ENCODE peak calls at places on chromosomes 4 and X, in five cellular contexts. One of them, this sample, is unnamed.

GRCh38 chr4:22987861-22988260 is 295.1 kb downstream of the GBA3 start:
- DNase-seq in HT1080: peak
- DNase-seq in NCI-H2029: no peak
- DNase-seq in AG04450: no peak
- DNase-seq in stimulated activated effector memory CD8-positive, alpha-beta T cell treated with anti-CD3 and anti-CD28 coated beads, Interleukin-12 subunit alpha, Interleukin-12 subunit beta, amount 100 ng/mL, for 72 hours: no peak
- DNase-seq in this sample: peak

GRCh38 chr4:184826315-184827266 is 823 bp upstream of the ACSL1 start:
- DNase-seq in HT1080: no peak
- DNase-seq in stimulated activated effector memory CD8-positive, alpha-beta T cell treated with anti-CD3 and anti-CD28 coated beads, Interleukin-12 subunit alpha, Interleukin-12 subunit beta, amount 100 ng/mL, for 72 hours: peak
- DNase-seq in NCI-H2029: peak
- DNase-seq in AG04450: no peak
- DNase-seq in this sample: no peak

GRCh38 chr4:119300072-119300387 is 21.9 kb downstream of the FABP2 start:
- DNase-seq in AG04450: no peak
- DNase-seq in stimulated activated effector memory CD8-positive, alpha-beta T cell treated with anti-CD3 and anti-CD28 coated beads, Interleukin-12 subunit alpha, Interleukin-12 subunit beta, amount 100 ng/mL, for 72 hours: no peak
- DNase-seq in NCI-H2029: no peak
- DNase-seq in HT1080: no peak
- DNase-seq in this sample: no peak

GRCh38 chrX:77953300-77953699 is 16.1 kb downstream of the PGAM4 start:
- DNase-seq in HT1080: no peak
- DNase-seq in stimulated activated effector memory CD8-positive, alpha-beta T cell treated with anti-CD3 and anti-CD28 coated beads, Interleukin-12 subunit alpha, Interleukin-12 subunit beta, amount 100 ng/mL, for 72 hours: no peak
- DNase-seq in AG04450: no peak
- DNase-seq in NCI-H2029: no peak
- DNase-seq in this sample: no peak

GRCh38 chrX:76183289-76184057 is 10.6 kb downstream of the PBDC1 start:
- DNase-seq in AG04450: peak
- DNase-seq in stimulated activated effector memory CD8-positive, alpha-beta T cell treated with anti-CD3 and anti-CD28 coated beads, Interleukin-12 subunit alpha, Interleukin-12 subunit beta, amount 100 ng/mL, for 72 hours: no peak
- DNase-seq in NCI-H2029: no peak
- DNase-seq in HT1080: no peak
- DNase-seq in this sample: peak

GRCh38 chrX:13223868-13224555 is 95.8 kb downstream of the ATXN3L start:
- DNase-seq in AG04450: peak
- DNase-seq in stimulated activated effector memory CD8-positive, alpha-beta T cell treated with anti-CD3 and anti-CD28 coated beads, Interleukin-12 subunit alpha, Interleukin-12 subunit beta, amount 100 ng/mL, for 72 hours: no peak
- DNase-seq in HT1080: peak
- DNase-seq in NCI-H2029: peak
- DNase-seq in this sample: peak

GRCh38 chr4:4865705-4866123 is 6.2 kb downstream of the MSX1 start:
- DNase-seq in AG04450: no peak
- DNase-seq in stimulated activated effector memory CD8-positive, alpha-beta T cell treated with anti-CD3 and anti-CD28 coated beads, Interleukin-12 subunit alpha, Interleukin-12 subunit beta, amount 100 ng/mL, for 72 hours: no peak
- DNase-seq in NCI-H2029: no peak
- DNase-seq in HT1080: no peak
- DNase-seq in this sample: no peak

GRCh38 chr4:143586080-143586479 is 72.6 kb downstream of the SMARCA5 start:
- DNase-seq in stimulated activated effector memory CD8-positive, alpha-beta T cell treated with anti-CD3 and anti-CD28 coated beads, Interleukin-12 subunit alpha, Interleukin-12 subunit beta, amount 100 ng/mL, for 72 hours: no peak
- DNase-seq in HT1080: no peak
- DNase-seq in AG04450: no peak
- DNase-seq in NCI-H2029: no peak
- DNase-seq in this sample: peak

GRCh38 chr4:145299380-145300076 is 119.1 kb upstream of the OTUD4 start:
- DNase-seq in AG04450: no peak
- DNase-seq in NCI-H2029: no peak
- DNase-seq in stimulated activated effector memory CD8-positive, alpha-beta T cell treated with anti-CD3 and anti-CD28 coated beads, Interleukin-12 subunit alpha, Interleukin-12 subunit beta, amount 100 ng/mL, for 72 hours: peak
- DNase-seq in HT1080: peak
- DNase-seq in this sample: peak

GRCh38 chrX:12719837-12720236 is 71.4 kb upstream of the PRPS2 start:
- DNase-seq in NCI-H2029: no peak
- DNase-seq in HT1080: no peak
- DNase-seq in stimulated activated effector memory CD8-positive, alpha-beta T cell treated with anti-CD3 and anti-CD28 coated beads, Interleukin-12 subunit alpha, Interleukin-12 subunit beta, amount 100 ng/mL, for 72 hours: no peak
- DNase-seq in AG04450: no peak
- DNase-seq in this sample: no peak

GRCh38 chr4:139530833-139531427 is 25.1 kb downstream of the SETD7 start:
- DNase-seq in HT1080: peak
- DNase-seq in AG04450: no peak
- DNase-seq in stimulated activated effector memory CD8-positive, alpha-beta T cell treated with anti-CD3 and anti-CD28 coated beads, Interleukin-12 subunit alpha, Interleukin-12 subunit beta, amount 100 ng/mL, for 72 hours: peak
- DNase-seq in NCI-H2029: peak
- DNase-seq in this sample: no peak